ENCODE peak calls at places on chromosome 2, in five cellular contexts. X is left lobe of liver, Y is skeletal muscle cell, Q is Caco-2, N is GM04504. W is an unnamed sample.

GRCh38 chr2:33051586-33052385 is 105.0 kb downstream of the LTBP1 start:
- DNase-seq in N (peak; percentile 86), X (peak; percentile 88), Q (peak; percentile 36), Y (peak; percentile 72), W (peak; percentile 37)

GRCh38 chr2:196170681-196171247 is 614 bp downstream of the STK17B start:
- DNase-seq in X (no peak), N (no peak), Q (no peak), Y (no peak), W (no peak)

GRCh38 chr2:229725716-229726346 is 11.5 kb upstream of the DNER start:
- DNase-seq in X (no peak), N (no peak), Y (peak; percentile 82), Q (no peak), W (no peak)

GRCh38 chr2:214019229-214019972 is 391.5 kb upstream of the VWC2L start:
- DNase-seq in N (peak; percentile 97), X (no peak), Q (no peak), Y (peak; percentile 89), W (peak; percentile 57)

GRCh38 chr2:15563227-15564100 is 2.3 kb upstream of the NBAS start:
- DNase-seq in Q (no peak), Y (no peak), N (no peak), X (no peak), W (no peak)

GRCh38 chr2:106963156-106963555 is 77.2 kb upstream of the ST6GAL2 start:
- DNase-seq in N (no peak), X (no peak), Q (no peak), Y (no peak), W (no peak)

GRCh38 chr2:239271471-239272255 is 129.2 kb downstream of the HDAC4 start:
- DNase-seq in N (peak; percentile 52), X (peak; percentile 42), Y (no peak), Q (no peak), W (no peak)

GRCh38 chr2:31446848-31447247 is 32.3 kb upstream of the XDH start:
- DNase-seq in X (no peak), N (peak; percentile 83), Y (no peak), Q (no peak), W (no peak)

W was measured in LNCaP clone FGC.